ENCODE peak calls at places on chromosomes 16 and 17, in five cellular contexts. G is T-cell; E is brain microvascular endothelial cell; Y is activated CD4-positive, alpha-beta T cell treated with anti-CD3 and anti-CD28 coated beads for 36 hours; Q is CD4-positive, CD25-positive, alpha-beta regulatory T cell. F is an unnamed sample.

GRCh38 chr16:87723224-87723619 is 42.6 kb downstream of the KLHDC4 start:
- DNase-seq in E (peak; percentile 92), Y (peak; percentile 33), Q (no peak), G (no peak), F (no peak)

GRCh38 chr16:28292731-28293588 is 635 bp downstream of the SBK1 start:
- DNase-seq in E (no peak), G (no peak), Q (no peak), Y (peak; percentile 51), F (no peak)

GRCh38 chr17:47072881-47073280 is 93.8 kb upstream of the RPRML start:
- DNase-seq in G (no peak), E (no peak), Q (no peak), Y (no peak), F (no peak)

GRCh38 chr17:33416131-33416530 is 123.0 kb upstream of the ASIC2 start:
- DNase-seq in Y (no peak), G (no peak), E (no peak), Q (no peak), F (no peak)

GRCh38 chr16:87145181-87146176 is 171.7 kb downstream of the C16orf95 start:
- DNase-seq in Y (peak; percentile 53), G (no peak), E (peak; percentile 85), Q (no peak), F (no peak)

GRCh38 chr17:29570521-29570920 is 2.0 kb downstream of the TP53I13 start:
- DNase-seq in Q (no peak), E (no peak), Y (no peak), G (no peak), F (no peak)

GRCh38 chr17:41111151-41111885 is 6.1 kb downstream of the KRTAP4-9 start:
- DNase-seq in G (no peak), Q (no peak), E (no peak), Y (no peak), F (no peak)

GRCh38 chr17:51166198-51166986 is at the start of gene NME2:
- DNase-seq in Q (peak; percentile 65), G (peak; percentile 25), E (peak; percentile 74), Y (peak; percentile 80), F (peak; percentile 53)

GRCh38 chr16:3013998-3014690 is 1.4 kb downstream of the CLDN9 start:
- DNase-seq in E (no peak), G (no peak), Y (no peak), Q (no peak), F (no peak)